ENCODE peak calls at places on chromosome 12, in four cellular contexts. H, Z, R and L are unnamed samples.

GRCh38 chr12:92242917-92243316 is 97.3 kb upstream of the BTG1 start:
- DNase-seq in H (no peak), Z (no peak), R (no peak), L (no peak)

GRCh38 chr12:115980339-115980738 is 297.2 kb downstream of the MED13L start:
- DNase-seq in H (no peak), Z (no peak), R (no peak), L (no peak)

GRCh38 chr12:18643673-18644072 is 94.1 kb downstream of the PLCZ1 start:
- DNase-seq in H (no peak), Z (no peak), R (no peak), L (no peak)

GRCh38 chr12:94286580-94287244 is 138.3 kb downstream of the PLXNC1 start:
- DNase-seq in H (no peak), Z (peak; percentile 67), R (no peak), L (no peak)

GRCh38 chr12:39442895-39443703 is at the start of gene KIF21A:
- DNase-seq in H (peak; percentile 73), Z (peak; percentile 93), R (peak; percentile 66), L (peak; percentile 75)

GRCh38 chr12:62643470-62643869 is 176.8 kb downstream of the MON2 start:
- DNase-seq in H (no peak), Z (no peak), R (no peak), L (no peak)

GRCh38 chr12:29283969-29284368 is 97.0 kb downstream of the ERGIC2 start:
- DNase-seq in H (no peak), Z (no peak), R (no peak), L (no peak)

GRCh38 chr12:71870409-71870808 is 30.9 kb downstream of the TBC1D15 start:
- DNase-seq in H (no peak), Z (no peak), R (peak; percentile 27), L (no peak)

GRCh38 chr12:16609140-16609539 is 3.2 kb upstream of the LMO3 start:
- DNase-seq in H (no peak), Z (no peak), R (no peak), L (no peak)

GRCh38 chr12:90611048-90611447 is 343.9 kb downstream of the CCER1 start:
- DNase-seq in H (no peak), Z (no peak), R (no peak), L (no peak)

GRCh38 chr12:31387466-31387865 is 61.5 kb upstream of the SINHCAF start:
- DNase-seq in H (no peak), Z (no peak), R (no peak), L (no peak)

GRCh38 chr12:12922191-12922616 is 29.8 kb downstream of the GPRC5D start:
- DNase-seq in H (no peak), Z (no peak), R (no peak), L (no peak)

GRCh38 chr12:95766356-95767019 is 24.1 kb downstream of the NTN4 start:
- DNase-seq in H (no peak), Z (no peak), R (no peak), L (no peak)

GRCh38 chr12:70920891-70921290 is 353 bp upstream of the PTPRR start:
- DNase-seq in H (no peak), Z (no peak), R (no peak), L (no peak)

GRCh38 chr12:110349521-110350151 is 53.9 kb downstream of the ANAPC7 start:
- DNase-seq in H (no peak), Z (no peak), R (no peak), L (no peak)

GRCh38 chr12:5377997-5378596 is 53.8 kb upstream of the NTF3 start:
- DNase-seq in H (no peak), Z (no peak), R (no peak), L (no peak)

GRCh38 chr12:5375547-5376295 is 56.2 kb upstream of the NTF3 start:
- DNase-seq in H (no peak), Z (no peak), R (no peak), L (no peak)

GRCh38 chr12:5374691-5375090 is 57.2 kb upstream of the NTF3 start:
- DNase-seq in H (no peak), Z (no peak), R (no peak), L (no peak)

GRCh38 chr12:5379737-5380496 is 52.0 kb upstream of the NTF3 start:
- DNase-seq in H (no peak), Z (no peak), R (peak; percentile 13), L (no peak)

DNA sequence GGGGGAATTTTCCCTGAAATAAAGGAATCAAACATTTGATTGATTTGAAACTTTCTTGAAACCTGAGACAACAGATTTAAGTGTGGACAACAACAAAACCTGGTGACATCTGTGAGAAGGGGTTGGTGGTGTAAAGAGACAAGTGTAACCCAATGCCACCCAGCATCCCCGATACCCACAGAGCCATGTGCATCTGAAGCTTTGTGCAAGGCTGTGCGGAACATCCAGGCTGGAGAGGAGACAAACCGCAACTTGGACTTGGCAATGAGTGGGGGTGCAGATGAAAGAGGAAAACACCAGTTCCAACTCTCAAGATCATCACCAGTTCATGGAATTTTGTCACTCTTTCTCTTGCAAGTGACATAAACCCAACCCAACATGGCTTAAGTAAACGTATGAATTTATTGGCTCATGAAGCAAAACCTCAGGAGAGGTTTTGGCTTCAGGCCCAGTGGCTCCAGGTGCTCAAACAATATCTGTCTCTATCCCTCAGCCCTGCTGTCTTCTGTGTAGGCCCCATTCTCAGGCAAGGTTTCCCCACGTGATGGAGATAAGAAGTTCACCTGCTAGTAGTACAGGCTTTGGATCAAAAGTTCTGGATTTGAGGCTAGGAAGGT is 55.2 kb upstream of the NTF3 start:
- DNase-seq in H (no peak), Z (no peak), R (no peak), L (no peak)
- TF ChIP-seq TAF1 in H (no peak), Z (no peak), R (no peak), L (no peak)

GRCh38 chr12:75611041-75611440 is 99.6 kb upstream of the KRR1 start:
- DNase-seq in H (no peak), Z (no peak), R (no peak), L (no peak)

GRCh38 chr12:75606921-75607320 is 95.5 kb upstream of the KRR1 start:
- DNase-seq in H (no peak), Z (no peak), R (no peak), L (no peak)

GRCh38 chr12:75603475-75603874 is 92.1 kb upstream of the KRR1 start:
- DNase-seq in H (no peak), Z (no peak), R (no peak), L (no peak)

GRCh38 chr12:75602111-75602510 is 90.7 kb upstream of the KRR1 start:
- DNase-seq in H (no peak), Z (no peak), R (no peak), L (no peak)

GRCh38 chr12:75606146-75606545 is 94.7 kb upstream of the KRR1 start:
- DNase-seq in H (no peak), Z (no peak), R (no peak), L (no peak)
- TF ChIP-seq TAF1 in H (no peak), Z (no peak), R (no peak), L (no peak)

GRCh38 chr12:107326237-107326636 is 232.9 kb upstream of the CRY1 start:
- DNase-seq in H (no peak), Z (no peak), R (no peak), L (no peak)

GRCh38 chr12:107322063-107322462 is 228.7 kb upstream of the CRY1 start:
- DNase-seq in H (no peak), Z (no peak), R (no peak), L (no peak)

GRCh38 chr12:107328442-107329133 is 235.2 kb upstream of the CRY1 start:
- DNase-seq in H (no peak), Z (no peak), R (no peak), L (no peak)

GRCh38 chr12:107327783-107328182 is 234.4 kb upstream of the CRY1 start:
- DNase-seq in H (no peak), Z (no peak), R (no peak), L (no peak)

DNA sequence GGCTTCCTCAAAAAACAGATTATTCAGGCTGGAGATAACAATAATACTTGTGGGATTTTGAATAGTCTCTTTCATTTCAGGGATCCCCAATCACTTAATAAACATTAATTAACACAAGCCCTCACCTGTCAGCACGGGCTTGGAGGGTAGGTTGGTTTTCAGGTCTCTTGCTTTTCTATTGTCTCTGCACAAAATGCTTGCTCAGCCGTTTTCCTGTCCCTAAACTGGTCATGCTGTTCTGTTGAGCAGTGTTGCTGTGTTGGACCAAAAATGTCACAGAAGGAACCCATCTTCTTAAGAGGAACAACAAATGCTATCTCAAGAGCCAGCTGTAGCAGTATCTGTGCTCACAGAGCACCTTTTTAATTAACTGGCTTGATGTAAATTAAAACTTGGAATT is 231.7 kb upstream of the CRY1 start:
- DNase-seq in H (no peak), Z (no peak), R (no peak), L (no peak)
- TF ChIP-seq TAF1 in H (no peak), Z (no peak), R (no peak), L (no peak)

GRCh38 chr12:3107071-3107583 is 29.9 kb downstream of the TSPAN9 start:
- DNase-seq in H (no peak), Z (peak; percentile 65), R (no peak), L (no peak)
- TF ChIP-seq TAF1 in H (no peak), Z (no peak), R (no peak), L (no peak)

GRCh38 chr12:54018608-54018984 is 9.6 kb upstream of the HOXC6 start:
- DNase-seq in H (no peak), Z (peak; percentile 66), R (no peak), L (no peak)

GRCh38 chr12:54017027-54017788 is 8.4 kb downstream of the HOXC8 start:
- DNase-seq in H (no peak), Z (peak; percentile 71), R (no peak), L (no peak)

GRCh38 chr12:54016478-54016964 is 7.7 kb downstream of the HOXC8 start:
- DNase-seq in H (no peak), Z (no peak), R (no peak), L (no peak)

GRCh38 chr12:54019111-54019811 is 9.0 kb upstream of the HOXC6 start:
- DNase-seq in H (no peak), Z (no peak), R (no peak), L (no peak)

DNA sequence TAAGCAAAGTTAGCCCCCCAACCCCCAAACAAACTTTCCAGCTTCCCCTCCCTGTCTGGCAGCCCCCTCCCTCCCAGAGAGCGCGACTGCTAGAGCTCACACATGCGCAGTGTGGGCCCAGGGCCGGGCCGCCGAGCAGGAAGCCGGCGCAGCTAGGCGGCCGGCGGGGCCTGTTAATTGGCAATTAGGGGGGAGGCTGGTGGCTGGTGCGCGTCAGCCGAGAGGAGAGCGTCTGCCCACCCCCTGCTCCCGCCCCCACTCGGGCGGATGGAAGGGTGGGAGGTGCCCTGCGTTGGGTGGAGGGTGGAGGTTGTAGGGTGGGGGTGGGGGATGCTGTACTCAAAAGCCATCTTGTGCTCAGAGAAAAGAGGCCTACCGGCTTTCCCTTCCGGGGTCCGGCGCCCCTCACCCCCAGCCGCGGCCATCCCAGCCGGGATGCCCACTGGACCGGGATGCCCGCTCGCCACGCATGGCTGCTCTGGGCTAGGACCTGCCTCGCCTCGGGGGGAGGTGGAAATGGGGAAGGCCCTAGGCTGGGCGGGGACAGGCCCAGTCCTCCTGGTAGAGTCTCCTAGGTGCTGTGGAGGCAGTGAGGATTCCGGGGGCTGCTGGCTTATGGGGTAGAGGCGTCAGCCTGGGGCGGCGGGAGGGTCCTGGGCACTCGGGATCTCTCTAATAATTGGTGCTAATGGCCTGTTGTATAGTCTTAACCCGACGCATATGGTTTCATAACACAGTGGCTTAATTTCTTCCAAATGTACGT is 9.2 kb downstream of the HOXC8 start:
- DNase-seq in H (no peak), Z (peak; percentile 99), R (peak; percentile 79), L (peak; percentile 95)
- TF ChIP-seq TAF1 in H (no peak), Z (peak; percentile 75), R (no peak), L (peak; percentile 38)

GRCh38 chr12:45637706-45638105 is 91.8 kb upstream of the ARID2 start:
- DNase-seq in H (no peak), Z (no peak), R (no peak), L (no peak)
- TF ChIP-seq TAF1 in H (no peak), Z (no peak), R (no peak), L (no peak)